ENCODE peak calls at places on chromosome 16, in four cellular contexts. M, W, F and J are unnamed samples.
A peak's percentile ranks its signal among the peaks of the same experiment; 100 is the strongest.

GRCh38 chr16:57689772-57690558 is 4.6 kb upstream of the DRC7 start:
- DNase-seq in W (peak; percentile 42), M (no peak), F (peak; percentile 51), J (peak; percentile 94)

GRCh38 chr16:86510465-86511261 is at the start of gene FOXF1:
- DNase-seq in M (no peak), W (no peak), F (no peak), J (no peak)

GRCh38 chr16:66020642-66021041 is 345.8 kb upstream of the CDH5 start:
- DNase-seq in M (no peak), W (no peak), F (no peak), J (no peak)

GRCh38 chr16:2284797-2285576 is 17.1 kb upstream of the RNPS1 start:
- DNase-seq in W (no peak), M (no peak), F (no peak), J (no peak)

GRCh38 chr16:19518423-19518822 is 3.5 kb downstream of the GDE1 start:
- DNase-seq in W (no peak), M (no peak), F (no peak), J (no peak)

GRCh38 chr16:73912850-73913249 is 383.8 kb upstream of the PSMD7 start:
- DNase-seq in F (no peak), M (no peak), W (no peak), J (no peak)

GRCh38 chr16:56841659-56842058 is 23.3 kb upstream of the SLC12A3 start:
- DNase-seq in W (no peak), F (no peak), M (no peak), J (no peak)

GRCh38 chr16:35931722-35932121 is 2472.3 kb downstream of the TP53TG3F start:
- DNase-seq in M (no peak), F (no peak), W (no peak), J (no peak)

GRCh38 chr16:56817938-56818337 is 47.1 kb upstream of the SLC12A3 start:
- DNase-seq in M (no peak), F (no peak), W (no peak), J (no peak)